ENCODE peak calls at places on chromosomes 12 and 14, in seven cellular contexts. W, N, L, K, A, Y and T are unnamed samples.
A peak's percentile ranks its signal among the peaks of the same experiment; 100 is the strongest.

GRCh38 chr14:73616831-73617230 is 4.5 kb downstream of the ACOT6 start:
- DNase-seq in Y (no peak), L (no peak), N (no peak), A (no peak), K (no peak), W (no peak), T (no peak)

GRCh38 chr12:109469516-109469915 is 7.6 kb downstream of the KCTD10 start:
- DNase-seq in K (no peak), N (peak; percentile 71), A (no peak), Y (no peak), L (no peak), W (no peak), T (no peak)

GRCh38 chr14:59265808-59266207 is 77.3 kb downstream of the DAAM1 start:
- DNase-seq in N (no peak), L (no peak), K (no peak), A (no peak), W (no peak), Y (no peak), T (no peak)

GRCh38 chr14:64467131-64467530 is 1.8 kb downstream of the AKAP5 start:
- DNase-seq in A (no peak), N (no peak), W (no peak), L (no peak), Y (no peak), K (peak; percentile 13), T (no peak)

GRCh38 chr12:64998327-64999156 is 122.6 kb downstream of the WIF1 start:
- DNase-seq in W (no peak), K (peak; percentile 12), A (peak; percentile 12), N (no peak), L (no peak), Y (no peak), T (no peak)

GRCh38 chr12:21330682-21331253 is 3.9 kb downstream of the SLCO1A2 start:
- DNase-seq in A (no peak), N (no peak), Y (no peak), K (no peak), L (no peak), W (no peak), T (no peak)

GRCh38 chr12:53222170-53223005 is 9.6 kb downstream of the RARG start:
- DNase-seq in L (no peak), Y (no peak), K (no peak), A (no peak), N (no peak), W (no peak), T (no peak)

GRCh38 chr14:63933110-63933509 is 80.3 kb downstream of the SYNE2 start:
- DNase-seq in W (no peak), K (no peak), N (no peak), L (no peak), Y (no peak), A (no peak), T (no peak)